ENCODE peak calls at places on chromosomes 2 and 18, in seven cellular contexts. P is body of pancreas; Q is fibroblast of mammary gland; I is CD4-positive, alpha-beta T cell; J is epithelial cell of esophagus; U is neural crest cell; S is type B pancreatic cell. L is an unnamed sample.

GRCh38 chr2:96952976-96953610 is 33.3 kb downstream of the FAM178B start:
- DNase-seq in P (peak), Q (peak), I (no peak), J (no peak), U (no peak), S (no peak), L (no peak)

GRCh38 chr2:7010376-7010775 is 93.2 kb downstream of the RNF144A start:
- DNase-seq in P (peak), Q (peak), I (no peak), J (no peak), U (no peak), S (no peak), L (no peak)

GRCh38 chr2:46157072-46157965 is 139.9 kb upstream of the EPAS1 start:
- DNase-seq in P (no peak), Q (no peak), I (no peak), J (no peak), U (no peak), S (no peak), L (no peak)

GRCh38 chr2:83899271-83899670 is 559.8 kb downstream of the SUCLG1 start:
- DNase-seq in P (no peak), Q (no peak), I (no peak), J (peak), U (no peak), S (no peak), L (no peak)

GRCh38 chr2:16151651-16152050 is 211.3 kb downstream of the MYCN start:
- DNase-seq in P (no peak), Q (no peak), I (no peak), J (no peak), U (no peak), S (no peak), L (no peak)

GRCh38 chr2:226796012-226796839 is 3.4 kb downstream of the IRS1 start:
- DNase-seq in P (no peak), Q (no peak), I (no peak), J (peak), U (no peak), S (no peak), L (peak)

GRCh38 chr2:206464597-206464996 is 21.3 kb downstream of the ADAM23 start:
- DNase-seq in P (no peak), Q (no peak), I (no peak), J (no peak), U (no peak), S (no peak), L (no peak)

GRCh38 chr18:9827856-9828793 is 57.6 kb upstream of the TXNDC2 start:
- DNase-seq in P (peak), Q (peak), I (no peak), J (peak), U (no peak), S (no peak), L (no peak)

GRCh38 chr18:13611616-13612110 is 114.7 kb downstream of the FAM210A start:
- DNase-seq in P (peak), Q (peak), I (no peak), J (peak), U (no peak), S (no peak), L (no peak)

GRCh38 chr2:191991442-191991841 is 144.6 kb upstream of the CAVIN2 start:
- DNase-seq in P (no peak), Q (no peak), I (no peak), J (no peak), U (no peak), S (no peak), L (no peak)

GRCh38 chr2:222993920-222994650 is 57.9 kb upstream of the KCNE4 start:
- DNase-seq in P (peak), Q (peak), I (no peak), J (no peak), U (no peak), S (no peak), L (no peak)

GRCh38 chr2:18187214-18187613 is 308.7 kb downstream of the KCNS3 start:
- DNase-seq in P (no peak), Q (no peak), I (no peak), J (no peak), U (no peak), S (no peak), L (no peak)

GRCh38 chr2:185676316-185676715 is 62.3 kb upstream of the FSIP2 start:
- DNase-seq in P (no peak), Q (no peak), I (no peak), J (peak), U (no peak), S (no peak), L (no peak)

GRCh38 chr2:215396595-215397313 is 39.1 kb downstream of the FN1 start:
- DNase-seq in P (no peak), Q (no peak), I (no peak), J (peak), U (no peak), S (no peak), L (no peak)

GRCh38 chr2:134466141-134466540 is 212.3 kb downstream of the MGAT5 start:
- DNase-seq in P (peak), Q (peak), I (no peak), J (peak), U (no peak), S (peak), L (peak)

GRCh38 chr18:31206787-31207381 is 44.2 kb upstream of the DSC1 start:
- DNase-seq in P (peak), Q (peak), I (no peak), J (peak), U (peak), S (no peak), L (peak)

GRCh38 chr2:207082619-207083018 is 83.1 kb downstream of the KLF7 start:
- DNase-seq in P (no peak), Q (no peak), I (no peak), J (no peak), U (no peak), S (no peak), L (no peak)

GRCh38 chr18:70991577-70991976 is 702.7 kb downstream of the SOCS6 start:
- DNase-seq in P (no peak), Q (peak), I (no peak), J (no peak), U (no peak), S (no peak), L (no peak)

GRCh38 chr2:197760293-197760657 is 24.8 kb downstream of the BOLL start:
- DNase-seq in P (no peak), Q (no peak), I (no peak), J (no peak), U (no peak), S (no peak), L (no peak)

GRCh38 chr2:217995741-217996141 is 7.1 kb downstream of the TNS1 start:
- DNase-seq in P (peak), Q (peak), I (no peak), J (no peak), U (no peak), S (no peak), L (no peak)

GRCh38 chr2:45674035-45674791 is 22.7 kb downstream of the PRKCE start:
- DNase-seq in P (no peak), Q (peak), I (no peak), J (no peak), U (no peak), S (no peak), L (no peak)

GRCh38 chr2:195318440-195319111 is 338.4 kb upstream of the SLC39A10 start:
- DNase-seq in P (peak), Q (peak), I (peak), J (peak), U (peak), S (no peak), L (peak)

GRCh38 chr2:10467401-10467800 is 19.3 kb upstream of the ODC1 start:
- DNase-seq in P (no peak), Q (no peak), I (no peak), J (no peak), U (no peak), S (no peak), L (no peak)
- TF ChIP-seq CTCF in P (no peak), Q (no peak), I (no peak), J (no peak), U (no peak), S (no peak), L (no peak)

GRCh38 chr18:37322497-37323035 is 243.0 kb downstream of the CELF4 start:
- DNase-seq in P (peak), Q (peak), I (no peak), J (peak), U (peak), S (no peak), L (peak)
- TF ChIP-seq CTCF in P (peak), Q (peak), I (peak), J (peak), U (peak), S (peak), L (peak)

GRCh38 chr2:43455296-43455695 is 140.5 kb downstream of the THADA start:
- DNase-seq in P (no peak), Q (peak), I (no peak), J (no peak), U (no peak), S (no peak), L (no peak)

GRCh38 chr2:43458002-43458628 is 137.7 kb downstream of the THADA start:
- DNase-seq in P (no peak), Q (peak), I (no peak), J (peak), U (no peak), S (no peak), L (no peak)

GRCh38 chr2:43454791-43455190 is 141.0 kb downstream of the THADA start:
- DNase-seq in P (no peak), Q (peak), I (no peak), J (no peak), U (no peak), S (no peak), L (no peak)

GRCh38 chr2:43453771-43454170 is 142.1 kb downstream of the THADA start:
- DNase-seq in P (no peak), Q (no peak), I (no peak), J (no peak), U (no peak), S (no peak), L (no peak)

GRCh38 chr2:43455735-43456642 is 139.8 kb downstream of the THADA start:
- DNase-seq in P (peak), Q (peak), I (no peak), J (no peak), U (no peak), S (no peak), L (no peak)
- TF ChIP-seq CTCF in P (no peak), Q (no peak), I (no peak), J (no peak), U (no peak), S (no peak), L (no peak)

GRCh38 chr2:152569186-152569585 is 148.1 kb downstream of the PRPF40A start:
- DNase-seq in P (no peak), Q (no peak), I (no peak), J (no peak), U (no peak), S (no peak), L (no peak)
- TF ChIP-seq CTCF in P (no peak), Q (no peak), I (no peak), J (no peak), U (no peak), S (no peak), L (no peak)

DNA sequence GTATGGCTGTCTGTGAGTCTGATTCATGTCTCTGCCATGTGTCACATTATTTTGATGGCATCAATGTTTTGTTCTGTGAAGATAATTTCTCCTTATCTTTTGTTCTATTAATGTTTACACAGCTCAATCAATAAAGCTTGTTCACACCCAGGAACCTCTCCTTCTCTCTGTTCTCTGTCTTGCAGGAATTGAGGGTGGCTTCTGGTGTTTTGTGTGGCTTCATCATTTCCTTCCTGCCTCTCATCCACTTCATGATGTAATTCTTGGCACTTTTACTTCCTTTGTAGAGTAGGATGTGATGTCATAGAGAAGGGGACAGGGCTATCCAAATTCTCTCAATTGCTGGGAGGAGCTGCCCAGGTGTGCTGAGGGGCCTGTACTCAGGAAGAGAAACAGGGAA is 27.2 kb downstream of the ASXL3 start:
- DNase-seq in P (no peak), Q (no peak), I (no peak), J (no peak), U (no peak), S (no peak), L (no peak)
- TF ChIP-seq CTCF in P (no peak), Q (no peak), I (no peak), J (no peak), U (no peak), S (no peak), L (no peak)

DNA sequence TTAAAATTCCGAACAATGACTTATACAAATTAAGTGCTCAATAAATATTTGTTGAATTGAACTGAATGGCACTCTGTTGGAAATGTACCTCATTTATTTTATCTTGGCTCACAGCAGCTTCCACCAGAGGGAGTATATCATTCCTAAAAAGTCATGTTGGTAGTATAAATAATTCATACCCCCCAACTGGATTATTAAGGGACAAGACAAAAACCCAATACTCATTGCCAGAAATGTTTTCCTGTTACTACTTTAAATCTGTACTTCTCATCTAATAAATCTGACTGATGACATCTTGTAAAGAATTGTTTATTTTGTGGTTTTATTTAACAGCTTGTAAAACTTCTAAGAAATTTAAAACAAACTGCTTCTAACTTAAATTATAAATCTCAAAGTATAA is 163.9 kb downstream of the CDH2 start:
- DNase-seq in P (no peak), Q (peak), I (no peak), J (peak), U (no peak), S (no peak), L (no peak)
- TF ChIP-seq CTCF in P (no peak), Q (peak), I (no peak), J (peak), U (peak), S (peak), L (no peak)

L was measured in GM13976.